ENCODE peak calls at places on chromosomes 13 and 19, in eight cellular contexts. T is EH; M is WTC11; F is keratinocyte; Z is stimulated activated CD4-positive, alpha-beta T cell treated with anti-CD3 and anti-CD28 coated beads, Interleukin-1b, Interleukin-23, amount 100 ng/mL, for 1 hour; R is mucosa of gallbladder; J is activated T-helper 2 cell treated with anti-CD3 and anti-CD28 coated beads, Interferon-gamma antibody, Interleukin-2, Interleukin-4, amounts not matched to agents 10 μg/mL and 5 μg/mL and 100 μg/mL, durations not matched to agents 14 hours and 24 hours and 36 hours; K is stimulated activated CD8-positive, alpha-beta memory T cell treated with anti-CD3 and anti-CD28 coated beads, Interleukin-2, amount 100 ng/mL, for 48 hours. S is an unnamed sample.

GRCh38 chr19:39846678-39847486 is 703 bp upstream of the FBL start:
- DNase-seq in T (peak), M (no peak), F (no peak), Z (no peak), R (no peak), J (no peak), K (no peak), S (no peak)

GRCh38 chr19:16404396-16404795 is 67.4 kb downstream of the EPS15L1 start:
- DNase-seq in T (no peak), M (no peak), F (no peak), Z (no peak), R (no peak), J (no peak), K (no peak), S (no peak)

GRCh38 chr19:55147408-55148251 is 1.4 kb downstream of the TNNT1 start:
- DNase-seq in T (no peak), M (peak), F (no peak), Z (no peak), R (no peak), J (no peak), K (no peak), S (no peak)

GRCh38 chr19:11995174-11995573 is 30.3 kb downstream of the ZNF763 start:
- DNase-seq in T (peak), M (no peak), F (no peak), Z (no peak), R (no peak), J (no peak), K (no peak), S (no peak)

GRCh38 chr13:50352720-50353491 is 337.7 kb downstream of the KCNRG start:
- DNase-seq in T (no peak), M (no peak), F (no peak), Z (no peak), R (no peak), J (no peak), K (no peak), S (no peak)

GRCh38 chr19:47186337-47187022 is 44.5 kb downstream of the BBC3 start:
- DNase-seq in T (no peak), M (no peak), F (no peak), Z (peak), R (no peak), J (peak), K (peak), S (peak)

GRCh38 chr19:4908311-4908710 is 990 bp upstream of the UHRF1 start:
- DNase-seq in T (no peak), M (no peak), F (no peak), Z (no peak), R (no peak), J (no peak), K (no peak), S (no peak)

GRCh38 chr19:53308339-53308811 is 25.2 kb upstream of the ZNF845 start:
- DNase-seq in T (no peak), M (peak), F (no peak), Z (no peak), R (peak), J (no peak), K (peak), S (no peak)

GRCh38 chr13:50800091-50800739 is 43.3 kb downstream of the DLEU7 start:
- DNase-seq in T (no peak), M (no peak), F (no peak), Z (no peak), R (no peak), J (no peak), K (no peak), S (no peak)

GRCh38 chr13:114122591-114123211 is 9.7 kb downstream of the RASA3 start:
- DNase-seq in T (no peak), M (no peak), F (no peak), Z (no peak), R (no peak), J (no peak), K (no peak), S (no peak)

GRCh38 chr13:73109969-73110368 is 51.2 kb downstream of the KLF5 start:
- DNase-seq in T (no peak), M (no peak), F (no peak), Z (no peak), R (no peak), J (no peak), K (no peak), S (no peak)

GRCh38 chr13:102825921-102826706 is 19.7 kb upstream of the ERCC5 start:
- DNase-seq in T (peak), M (no peak), F (peak), Z (no peak), R (no peak), J (no peak), K (no peak), S (no peak)

GRCh38 chr19:49182848-49183375 is 25.3 kb downstream of the TRPM4 start:
- DNase-seq in T (no peak), M (no peak), F (no peak), Z (no peak), R (no peak), J (no peak), K (no peak), S (no peak)

GRCh38 chr13:98821372-98822237 is 69.1 kb upstream of the SLC15A1 start:
- DNase-seq in T (peak), M (no peak), F (no peak), Z (no peak), R (peak), J (no peak), K (no peak), S (no peak)

GRCh38 chr13:73060251-73061160 is 1.7 kb downstream of the KLF5 start:
- DNase-seq in T (peak), M (no peak), F (no peak), Z (no peak), R (no peak), J (no peak), K (no peak), S (no peak)

GRCh38 chr13:26855921-26856320 is 95.3 kb upstream of the GPR12 start:
- DNase-seq in T (no peak), M (no peak), F (no peak), Z (no peak), R (no peak), J (no peak), K (no peak), S (no peak)

GRCh38 chr19:7007859-7008258 is 13.4 kb downstream of the MBD3L2B start:
- DNase-seq in T (no peak), M (no peak), F (no peak), Z (no peak), R (no peak), J (no peak), K (no peak), S (no peak)

GRCh38 chr13:45051315-45051714 is 62.0 kb downstream of the GPALPP1 start:
- DNase-seq in T (no peak), M (no peak), F (no peak), Z (no peak), R (no peak), J (no peak), K (no peak), S (no peak)

GRCh38 chr13:114334305-114335053 is 20.2 kb downstream of the CHAMP1 start:
- DNase-seq in T (no peak), M (no peak), F (no peak), Z (no peak), R (no peak), J (no peak), K (no peak), S (no peak)

GRCh38 chr19:46448601-46449000 is 19.9 kb upstream of the PNMA8C start:
- DNase-seq in T (no peak), M (no peak), F (no peak), Z (no peak), R (no peak), J (no peak), K (no peak), S (no peak)

GRCh38 chr19:40413291-40413994 is at the start of gene PRX:
- DNase-seq in T (no peak), M (peak), F (no peak), Z (no peak), R (no peak), J (no peak), K (no peak), S (no peak)

GRCh38 chr19:16075430-16076153 is 703 bp upstream of the TPM4 start:
- DNase-seq in T (peak), M (no peak), F (no peak), Z (no peak), R (no peak), J (no peak), K (no peak), S (no peak)

GRCh38 chr19:4012092-4012974 is 4.8 kb downstream of the PIAS4 start:
- DNase-seq in T (no peak), M (no peak), F (no peak), Z (no peak), R (peak), J (no peak), K (no peak), S (no peak)

GRCh38 chr13:31328549-31329229 is 128.9 kb downstream of the B3GLCT start:
- DNase-seq in T (no peak), M (no peak), F (no peak), Z (no peak), R (no peak), J (no peak), K (no peak), S (no peak)

GRCh38 chr13:96771501-96772367 is 222.5 kb downstream of the OXGR1 start:
- DNase-seq in T (no peak), M (no peak), F (no peak), Z (no peak), R (no peak), J (no peak), K (no peak), S (no peak)

S was measured in GM12891.